ENCODE peak calls at places on chromosome 15, in seven cellular contexts. Z is Panc1, W is upper lobe of left lung, Q is SJCRH30, L is mucosa of descending colon, S is sigmoid colon, O is MG63. T is an unnamed sample.

GRCh38 chr15:79680721-79681120 is 216.1 kb downstream of the MTHFS start:
- DNase-seq in Z (no peak), W (no peak), Q (no peak), L (no peak), S (no peak), O (peak; percentile 79), T (no peak)

GRCh38 chr15:55573224-55573623 is 14.9 kb downstream of the PYGO1 start:
- DNase-seq in Z (no peak), W (no peak), Q (no peak), L (no peak), S (no peak), O (no peak), T (no peak)

GRCh38 chr15:66898656-66899402 is 166.6 kb upstream of the SMAD3 start:
- DNase-seq in Z (no peak), W (no peak), Q (no peak), L (no peak), S (peak; percentile 57), O (no peak), T (no peak)

GRCh38 chr15:79897701-79898113 is 893 bp upstream of the MTHFS start:
- DNase-seq in Z (no peak), W (no peak), Q (no peak), L (no peak), S (no peak), O (no peak), T (no peak)

GRCh38 chr15:85282504-85283115 is 97.8 kb upstream of the AKAP13 start:
- DNase-seq in Z (no peak), W (no peak), Q (no peak), L (no peak), S (no peak), O (peak; percentile 89), T (no peak)

GRCh38 chr15:100889359-100890058 is 9.9 kb downstream of the ALDH1A3 start:
- DNase-seq in Z (no peak), W (no peak), Q (peak; percentile 47), L (no peak), S (peak; percentile 85), O (peak; percentile 86), T (no peak)

GRCh38 chr15:26665950-26666921 is 106.6 kb downstream of the GABRB3 start:
- DNase-seq in Z (no peak), W (peak; percentile 3), Q (no peak), L (no peak), S (no peak), O (no peak), T (no peak)

GRCh38 chr15:57445872-57446271 is 69.6 kb downstream of the CGNL1 start:
- DNase-seq in Z (no peak), W (no peak), Q (no peak), L (no peak), S (no peak), O (no peak), T (no peak)

GRCh38 chr15:85828026-85828597 is 33.4 kb upstream of the KLHL25 start:
- DNase-seq in Z (no peak), W (no peak), Q (no peak), L (no peak), S (no peak), O (no peak), T (no peak)

GRCh38 chr15:31571676-31572075 is 245.0 kb downstream of the KLF13 start:
- DNase-seq in Z (no peak), W (no peak), Q (no peak), L (no peak), S (no peak), O (no peak), T (no peak)

GRCh38 chr15:80288131-80288530 is 36.1 kb upstream of the CTXND1 start:
- DNase-seq in Z (no peak), W (no peak), Q (no peak), L (no peak), S (no peak), O (no peak), T (no peak)

GRCh38 chr15:69290346-69291164 is 8.2 kb upstream of the PAQR5 start:
- DNase-seq in Z (no peak), W (no peak), Q (no peak), L (no peak), S (no peak), O (no peak), T (no peak)

GRCh38 chr15:43808435-43808950 is 8.1 kb downstream of the HYPK start:
- DNase-seq in Z (no peak), W (no peak), Q (no peak), L (no peak), S (no peak), O (no peak), T (no peak)

GRCh38 chr15:43808960-43809678 is 8.7 kb downstream of the HYPK start:
- DNase-seq in Z (no peak), W (no peak), Q (no peak), L (no peak), S (no peak), O (no peak), T (peak; percentile 70)
- H3K36me3 ChIP-seq in Z (peaks cover 33% of the 10 kb centered on the region), W (peaks cover 96% of the 10 kb centered on the region), Q (peaks cover 89% of the 10 kb centered on the region), L (peaks cover 20% of the 10 kb centered on the region), S (peaks cover 100% of the 10 kb centered on the region), O (peaks cover 89% of the 10 kb centered on the region), T (peaks cover 21% of the 10 kb centered on the region)

GRCh38 chr15:98855815-98856539 is 151.6 kb downstream of the PGPEP1L start:
- DNase-seq in Z (no peak), W (no peak), Q (no peak), L (no peak), S (no peak), O (no peak), T (no peak)
- H3K36me3 ChIP-seq in Z (no peaks in the 10 kb centered on the region), W (no peaks in the 10 kb centered on the region), Q (no peaks in the 10 kb centered on the region), L (no peaks in the 10 kb centered on the region), S (no peaks in the 10 kb centered on the region), O (no peaks in the 10 kb centered on the region), T (no peaks in the 10 kb centered on the region)

GRCh38 chr15:93050648-93051047 is 38.4 kb downstream of the RGMA start:
- DNase-seq in Z (no peak), W (peak; percentile 69), Q (no peak), L (peak; percentile 48), S (no peak), O (no peak), T (no peak)
- H3K36me3 ChIP-seq in Z (no peaks in the 10 kb centered on the region), W (no peaks in the 10 kb centered on the region), Q (peaks cover 92% of the 10 kb centered on the region), L (no peaks in the 10 kb centered on the region), S (peaks cover 80% of the 10 kb centered on the region), O (no peaks in the 10 kb centered on the region), T (no peaks in the 10 kb centered on the region)

GRCh38 chr15:72398189-72398588 is at the start of gene TMEM202:
- DNase-seq in Z (no peak), W (no peak), Q (no peak), L (no peak), S (no peak), O (no peak), T (no peak)
- H3K36me3 ChIP-seq in Z (no peaks in the 10 kb centered on the region), W (no peaks in the 10 kb centered on the region), Q (no peaks in the 10 kb centered on the region), L (no peaks in the 10 kb centered on the region), S (no peaks in the 10 kb centered on the region), O (no peaks in the 10 kb centered on the region), T (no peaks in the 10 kb centered on the region)

DNA sequence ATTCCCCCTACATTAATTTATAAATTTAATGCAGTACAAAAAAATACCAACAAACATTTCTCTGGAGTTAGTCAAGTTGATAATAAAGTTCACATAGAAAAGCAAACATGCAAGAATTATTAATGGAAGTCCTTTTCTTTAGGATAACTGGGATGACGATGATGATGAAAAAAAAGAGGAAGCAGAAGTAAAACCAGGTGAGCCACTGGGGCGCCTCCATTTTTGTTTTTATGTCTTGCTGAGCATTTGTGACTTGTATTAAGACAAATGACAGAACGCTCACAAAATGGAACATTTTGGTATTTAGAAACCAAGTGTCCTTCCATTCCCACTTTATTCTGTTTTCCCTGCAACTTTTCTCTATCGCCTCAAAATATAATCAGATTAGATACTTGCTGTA is 13.8 kb downstream of the EIF3J start:
- DNase-seq in Z (no peak), W (no peak), Q (no peak), L (no peak), S (no peak), O (no peak), T (no peak)
- H3K36me3 ChIP-seq in Z (peaks cover 31% of the 10 kb centered on the region), W (peaks cover 34% of the 10 kb centered on the region), Q (peaks cover 54% of the 10 kb centered on the region), L (no peaks in the 10 kb centered on the region), S (peaks cover 52% of the 10 kb centered on the region), O (peaks cover 83% of the 10 kb centered on the region), T (peaks cover 6% of the 10 kb centered on the region)

GRCh38 chr15:25381579-25381978 is 57.2 kb downstream of the UBE3A start:
- DNase-seq in Z (no peak), W (no peak), Q (no peak), L (no peak), S (no peak), O (no peak), T (no peak)
- H3K36me3 ChIP-seq in Z (no peaks in the 10 kb centered on the region), W (peaks cover 3% of the 10 kb centered on the region), Q (peaks cover 48% of the 10 kb centered on the region), L (no peaks in the 10 kb centered on the region), S (no peaks in the 10 kb centered on the region), O (peaks cover 60% of the 10 kb centered on the region), T (no peaks in the 10 kb centered on the region)

GRCh38 chr15:59133921-59134427 is 29.0 kb downstream of the CCNB2 start:
- DNase-seq in Z (no peak), W (no peak), Q (no peak), L (no peak), S (no peak), O (no peak), T (no peak)
- H3K36me3 ChIP-seq in Z (peaks cover 17% of the 10 kb centered on the region), W (peaks cover 30% of the 10 kb centered on the region), Q (peaks cover 96% of the 10 kb centered on the region), L (peaks cover 5% of the 10 kb centered on the region), S (peaks cover 43% of the 10 kb centered on the region), O (peaks cover 93% of the 10 kb centered on the region), T (peaks cover 40% of the 10 kb centered on the region)